ENCODE peak calls at places on chromosomes 3 and 15, in ten cellular contexts. E, O, W, Z, Q, F, J, U, K and H are unnamed samples.

GRCh38 chr15:39312984-39313383 is 267.9 kb upstream of the THBS1 start:
- DNase-seq in E (no peak), O (no peak), W (no peak), Z (no peak), Q (peak), F (no peak), J (peak), U (no peak), K (no peak), H (no peak)

GRCh38 chr15:44662478-44663409 is 718 bp downstream of the SPG11 start:
- DNase-seq in E (peak), O (peak), W (peak), Z (peak), Q (peak), F (peak), J (peak), U (peak), K (peak), H (peak)

GRCh38 chr15:62889734-62890505 is 152.6 kb upstream of the TPM1 start:
- DNase-seq in E (no peak), O (no peak), W (no peak), Z (no peak), Q (no peak), F (no peak), J (no peak), U (no peak), K (no peak), H (no peak)

GRCh38 chr15:90529369-90530249 is at the start of gene CRTC3:
- DNase-seq in E (peak), O (peak), W (no peak), Z (peak), Q (peak), F (peak), J (peak), U (peak), K (peak), H (peak)

GRCh38 chr15:66233487-66234415 is 19.8 kb downstream of the MEGF11 start:
- DNase-seq in E (no peak), O (no peak), W (no peak), Z (no peak), Q (no peak), F (no peak), J (peak), U (no peak), K (no peak), H (no peak)

GRCh38 chr3:144866504-144866903 is 894.9 kb downstream of the DIPK2A start:
- DNase-seq in E (no peak), O (no peak), W (no peak), Z (no peak), Q (no peak), F (no peak), J (no peak), U (no peak), K (no peak), H (no peak)

GRCh38 chr3:63067999-63068645 is 192.9 kb upstream of the CADPS start:
- DNase-seq in E (no peak), O (no peak), W (no peak), Z (no peak), Q (peak), F (no peak), J (peak), U (no peak), K (no peak), H (peak)

GRCh38 chr3:39096775-39097174 is 10.7 kb downstream of the GORASP1 start:
- DNase-seq in E (no peak), O (no peak), W (no peak), Z (no peak), Q (no peak), F (no peak), J (no peak), U (no peak), K (no peak), H (no peak)

GRCh38 chr15:63888146-63888545 is 54.4 kb upstream of the HERC1 start:
- DNase-seq in E (no peak), O (no peak), W (no peak), Z (no peak), Q (no peak), F (no peak), J (no peak), U (peak), K (no peak), H (no peak)

GRCh38 chr3:71486831-71487230 is 96.7 kb downstream of the FOXP1 start:
- DNase-seq in E (no peak), O (no peak), W (no peak), Z (no peak), Q (no peak), F (no peak), J (no peak), U (no peak), K (no peak), H (no peak)

GRCh38 chr3:184005981-184006507 is 11.6 kb downstream of the ABCC5 start:
- DNase-seq in E (no peak), O (no peak), W (no peak), Z (peak), Q (peak), F (peak), J (no peak), U (no peak), K (peak), H (peak)

GRCh38 chr3:167493240-167493639 is 19.4 kb upstream of the SERPINI2 start:
- DNase-seq in E (peak), O (no peak), W (no peak), Z (no peak), Q (no peak), F (no peak), J (peak), U (no peak), K (no peak), H (no peak)

GRCh38 chr3:101518421-101518871 is 5.4 kb upstream of the SENP7 start:
- DNase-seq in E (peak), O (peak), W (no peak), Z (no peak), Q (peak), F (no peak), J (no peak), U (no peak), K (no peak), H (peak)

GRCh38 chr3:46714728-46715506 is 2.8 kb downstream of the PRSS50 start:
- DNase-seq in E (no peak), O (no peak), W (no peak), Z (no peak), Q (no peak), F (no peak), J (no peak), U (peak), K (no peak), H (peak)

GRCh38 chr15:39180494-39180930 is 400.4 kb upstream of the THBS1 start:
- DNase-seq in E (no peak), O (no peak), W (no peak), Z (no peak), Q (no peak), F (no peak), J (no peak), U (no peak), K (no peak), H (no peak)